ENCODE peak calls at places on chromosomes 3 and 15, in seven cellular contexts. G, T, J, D, W, E and H are unnamed samples.

GRCh38 chr3:50611464-50612233 is at the start of gene CISH:
- DNase-seq in G (peak), T (peak), J (peak), D (peak), W (peak), E (peak), H (peak)

GRCh38 chr3:59046839-59047238 is 3.0 kb downstream of the CFAP20DC start:
- DNase-seq in G (no peak), T (no peak), J (no peak), D (no peak), W (no peak), E (no peak), H (no peak)

GRCh38 chr3:152574461-152575079 is 260.4 kb upstream of the P2RY1 start:
- DNase-seq in G (no peak), T (peak), J (peak), D (peak), W (peak), E (no peak), H (no peak)

GRCh38 chr3:186976802-186977201 is 46.5 kb downstream of the ST6GAL1 start:
- DNase-seq in G (no peak), T (no peak), J (no peak), D (no peak), W (no peak), E (no peak), H (no peak)

GRCh38 chr15:101267320-101268104 is 9.8 kb downstream of the SELENOS start:
- DNase-seq in G (no peak), T (no peak), J (no peak), D (peak), W (peak), E (no peak), H (no peak)

GRCh38 chr3:189990826-189991225 is 129.9 kb downstream of the P3H2 start:
- DNase-seq in G (no peak), T (no peak), J (no peak), D (no peak), W (no peak), E (no peak), H (no peak)

GRCh38 chr15:68550498-68551295 is 28.1 kb upstream of the CORO2B start:
- DNase-seq in G (peak), T (peak), J (peak), D (peak), W (peak), E (peak), H (peak)

GRCh38 chr3:182728248-182728647 is 65.1 kb upstream of the ATP11B start:
- DNase-seq in G (no peak), T (no peak), J (no peak), D (no peak), W (no peak), E (no peak), H (no peak)

GRCh38 chr3:37864904-37865303 is 3.2 kb downstream of the CTDSPL start:
- DNase-seq in G (no peak), T (no peak), J (no peak), D (no peak), W (peak), E (no peak), H (no peak)

GRCh38 chr3:189530822-189531221 is 100.4 kb upstream of the TP63 start:
- DNase-seq in G (no peak), T (no peak), J (no peak), D (no peak), W (no peak), E (no peak), H (no peak)

GRCh38 chr15:65174491-65174890 is 10.7 kb downstream of the CLPX start:
- DNase-seq in G (no peak), T (no peak), J (no peak), D (no peak), W (no peak), E (no peak), H (no peak)

GRCh38 chr3:50370594-50370993 is 11.3 kb upstream of the TMEM115 start:
- DNase-seq in G (no peak), T (peak), J (no peak), D (no peak), W (no peak), E (no peak), H (no peak)

GRCh38 chr3:61990618-61991017 is 382.7 kb downstream of the FEZF2 start:
- DNase-seq in G (no peak), T (no peak), J (no peak), D (no peak), W (no peak), E (no peak), H (no peak)

GRCh38 chr15:101124731-101125558 is 126.9 kb downstream of the CHSY1 start:
- DNase-seq in G (no peak), T (no peak), J (no peak), D (no peak), W (no peak), E (no peak), H (no peak)

GRCh38 chr15:63729115-63729884 is 104.4 kb downstream of the HERC1 start:
- DNase-seq in G (no peak), T (no peak), J (no peak), D (no peak), W (no peak), E (no peak), H (no peak)

GRCh38 chr3:42229942-42230688 is 35.9 kb downstream of the CCK start:
- DNase-seq in G (peak), T (peak), J (no peak), D (no peak), W (peak), E (no peak), H (no peak)

GRCh38 chr3:46442591-46443530 is 21.8 kb downstream of the LTF start:
- DNase-seq in G (no peak), T (peak), J (no peak), D (peak), W (no peak), E (peak), H (no peak)

GRCh38 chr15:61155741-61156700 is 73.1 kb downstream of the RORA start:
- DNase-seq in G (no peak), T (no peak), J (no peak), D (no peak), W (no peak), E (no peak), H (no peak)

GRCh38 chr3:129632977-129633376 is 26.5 kb upstream of the PLXND1 start:
- DNase-seq in G (no peak), T (no peak), J (no peak), D (no peak), W (no peak), E (no peak), H (no peak)

GRCh38 chr15:64092864-64093626 is 593 bp downstream of the CIAO2A start:
- DNase-seq in G (no peak), T (peak), J (peak), D (peak), W (no peak), E (peak), H (peak)

GRCh38 chr3:154779571-154779970 is 300.5 kb upstream of the MME start:
- DNase-seq in G (no peak), T (no peak), J (no peak), D (no peak), W (peak), E (no peak), H (no peak)